ENCODE peak calls at places on chromosomes 13 and 19, in six cellular contexts. One of them, this sample, is unnamed.

GRCh38 chr19:13017306-13018036 is 22.2 kb downstream of the NFIX start:
- ATAC-seq in gastrocnemius medialis: no peak
- ATAC-seq in upper lobe of left lung: no peak
- ATAC-seq in left lung: no peak
- ATAC-seq in body of pancreas: no peak
- ATAC-seq in right cardiac atrium: no peak
- ATAC-seq in this sample: no peak

GRCh38 chr19:40223135-40223822 is 3.2 kb downstream of the CCNP start:
- ATAC-seq in gastrocnemius medialis: no peak
- ATAC-seq in left lung: no peak
- ATAC-seq in right cardiac atrium: no peak
- ATAC-seq in body of pancreas: no peak
- ATAC-seq in upper lobe of left lung: no peak
- ATAC-seq in this sample: no peak

GRCh38 chr13:20573186-20573585 is 6.2 kb downstream of the IFT88 start:
- ATAC-seq in left lung: no peak
- ATAC-seq in body of pancreas: no peak
- ATAC-seq in upper lobe of left lung: no peak
- ATAC-seq in right cardiac atrium: no peak
- ATAC-seq in gastrocnemius medialis: no peak
- ATAC-seq in this sample: no peak

GRCh38 chr13:71254384-71254783 is 612.6 kb downstream of the DACH1 start:
- ATAC-seq in upper lobe of left lung: no peak
- ATAC-seq in right cardiac atrium: no peak
- ATAC-seq in left lung: no peak
- ATAC-seq in gastrocnemius medialis: no peak
- ATAC-seq in body of pancreas: no peak
- ATAC-seq in this sample: no peak

GRCh38 chr13:26601669-26602068 is 44.2 kb downstream of the WASF3 start:
- ATAC-seq in body of pancreas: no peak
- ATAC-seq in gastrocnemius medialis: no peak
- ATAC-seq in right cardiac atrium: no peak
- ATAC-seq in left lung: no peak
- ATAC-seq in upper lobe of left lung: no peak
- ATAC-seq in this sample: no peak

GRCh38 chr19:5308471-5309437 is 31.9 kb downstream of the PTPRS start:
- ATAC-seq in left lung: peak; percentile 77
- ATAC-seq in body of pancreas: peak; percentile 91
- ATAC-seq in upper lobe of left lung: peak; percentile 78
- ATAC-seq in right cardiac atrium: peak; percentile 92
- ATAC-seq in gastrocnemius medialis: no peak
- ATAC-seq in this sample: peak; percentile 92

GRCh38 chr13:32443111-32443510 is 15.2 kb upstream of the N4BP2L1 start:
- ATAC-seq in gastrocnemius medialis: no peak
- ATAC-seq in body of pancreas: no peak
- ATAC-seq in left lung: peak; percentile 53
- ATAC-seq in upper lobe of left lung: no peak
- ATAC-seq in right cardiac atrium: no peak
- ATAC-seq in this sample: no peak

GRCh38 chr19:48315712-48316111 is 9.6 kb upstream of the EMP3 start:
- ATAC-seq in left lung: no peak
- ATAC-seq in body of pancreas: no peak
- ATAC-seq in right cardiac atrium: no peak
- ATAC-seq in gastrocnemius medialis: no peak
- ATAC-seq in upper lobe of left lung: no peak
- ATAC-seq in this sample: no peak

GRCh38 chr13:22193070-22193469 is 522.2 kb downstream of the FGF9 start:
- ATAC-seq in right cardiac atrium: no peak
- ATAC-seq in upper lobe of left lung: no peak
- ATAC-seq in left lung: no peak
- ATAC-seq in body of pancreas: no peak
- ATAC-seq in gastrocnemius medialis: no peak
- ATAC-seq in this sample: no peak

GRCh38 chr13:77868717-77869116 is 49.9 kb downstream of the EDNRB start:
- ATAC-seq in left lung: peak; percentile 12
- ATAC-seq in body of pancreas: no peak
- ATAC-seq in right cardiac atrium: no peak
- ATAC-seq in upper lobe of left lung: no peak
- ATAC-seq in gastrocnemius medialis: no peak
- ATAC-seq in this sample: no peak

GRCh38 chr13:27383104-27383921 is 41.1 kb upstream of the GTF3A start:
- ATAC-seq in body of pancreas: peak; percentile 28
- ATAC-seq in gastrocnemius medialis: no peak
- ATAC-seq in left lung: no peak
- ATAC-seq in right cardiac atrium: no peak
- ATAC-seq in upper lobe of left lung: no peak
- ATAC-seq in this sample: no peak

GRCh38 chr19:10858204-10858828 is 10.1 kb downstream of the C19orf38 start:
- ATAC-seq in body of pancreas: no peak
- ATAC-seq in left lung: no peak
- ATAC-seq in gastrocnemius medialis: no peak
- ATAC-seq in right cardiac atrium: no peak
- ATAC-seq in upper lobe of left lung: no peak
- ATAC-seq in this sample: no peak

GRCh38 chr13:106372199-106373160 is 163.0 kb downstream of the EFNB2 start:
- ATAC-seq in right cardiac atrium: no peak
- ATAC-seq in left lung: peak; percentile 71
- ATAC-seq in body of pancreas: no peak
- ATAC-seq in upper lobe of left lung: no peak
- ATAC-seq in gastrocnemius medialis: no peak
- ATAC-seq in this sample: no peak

GRCh38 chr19:44602071-44602470 is 11.3 kb upstream of the IGSF23 start:
- ATAC-seq in upper lobe of left lung: no peak
- ATAC-seq in gastrocnemius medialis: no peak
- ATAC-seq in right cardiac atrium: no peak
- ATAC-seq in body of pancreas: peak; percentile 69
- ATAC-seq in left lung: peak; percentile 55
- ATAC-seq in this sample: no peak

GRCh38 chr13:60397693-60398437 is 845 bp downstream of the TDRD3 start:
- ATAC-seq in left lung: peak; percentile 5
- ATAC-seq in upper lobe of left lung: peak; percentile 52
- ATAC-seq in right cardiac atrium: peak; percentile 37
- ATAC-seq in body of pancreas: peak; percentile 25
- ATAC-seq in gastrocnemius medialis: peak; percentile 36
- ATAC-seq in this sample: peak; percentile 32

GRCh38 chr19:15584095-15584494 is 30.9 kb upstream of the CYP4F8 start:
- ATAC-seq in upper lobe of left lung: no peak
- ATAC-seq in body of pancreas: no peak
- ATAC-seq in left lung: no peak
- ATAC-seq in gastrocnemius medialis: no peak
- ATAC-seq in right cardiac atrium: peak; percentile 16
- ATAC-seq in this sample: no peak

GRCh38 chr13:111390522-111391270 is 70.3 kb downstream of the TEX29 start:
- ATAC-seq in body of pancreas: no peak
- ATAC-seq in right cardiac atrium: peak; percentile 50
- ATAC-seq in left lung: no peak
- ATAC-seq in gastrocnemius medialis: no peak
- ATAC-seq in upper lobe of left lung: no peak
- ATAC-seq in this sample: no peak

GRCh38 chr13:112210401-112210800 is 143.5 kb downstream of the SOX1 start:
- ATAC-seq in right cardiac atrium: no peak
- ATAC-seq in upper lobe of left lung: no peak
- ATAC-seq in gastrocnemius medialis: no peak
- ATAC-seq in body of pancreas: no peak
- ATAC-seq in left lung: no peak
- ATAC-seq in this sample: no peak

GRCh38 chr13:101942038-101942437 is 459.8 kb downstream of the FGF14 start:
- ATAC-seq in body of pancreas: peak; percentile 63
- ATAC-seq in gastrocnemius medialis: peak; percentile 56
- ATAC-seq in left lung: peak; percentile 84
- ATAC-seq in upper lobe of left lung: peak; percentile 87
- ATAC-seq in right cardiac atrium: peak; percentile 90
- ATAC-seq in this sample: peak; percentile 61

GRCh38 chr13:45215392-45216077 is 14.7 kb upstream of the KCTD4 start:
- ATAC-seq in upper lobe of left lung: no peak
- ATAC-seq in left lung: no peak
- ATAC-seq in gastrocnemius medialis: peak; percentile 30
- ATAC-seq in right cardiac atrium: no peak
- ATAC-seq in body of pancreas: no peak
- ATAC-seq in this sample: no peak

GRCh38 chr19:6730153-6730804 is 7.1 kb downstream of the GPR108 start:
- ATAC-seq in upper lobe of left lung: peak; percentile 87
- ATAC-seq in left lung: peak; percentile 94
- ATAC-seq in right cardiac atrium: peak; percentile 74
- ATAC-seq in body of pancreas: peak; percentile 73
- ATAC-seq in gastrocnemius medialis: no peak
- ATAC-seq in this sample: peak; percentile 65

GRCh38 chr19:5131031-5131865 is 162.3 kb downstream of the KDM4B start:
- ATAC-seq in left lung: no peak
- ATAC-seq in gastrocnemius medialis: no peak
- ATAC-seq in upper lobe of left lung: no peak
- ATAC-seq in body of pancreas: no peak
- ATAC-seq in right cardiac atrium: no peak
- ATAC-seq in this sample: no peak

GRCh38 chr13:112110479-112110878 is 43.5 kb downstream of the SOX1 start:
- ATAC-seq in body of pancreas: no peak
- ATAC-seq in upper lobe of left lung: no peak
- ATAC-seq in gastrocnemius medialis: no peak
- ATAC-seq in left lung: no peak
- ATAC-seq in right cardiac atrium: no peak
- ATAC-seq in this sample: no peak

GRCh38 chr13:73341748-73342147 is 282.9 kb downstream of the KLF5 start:
- ATAC-seq in body of pancreas: no peak
- ATAC-seq in upper lobe of left lung: no peak
- ATAC-seq in gastrocnemius medialis: no peak
- ATAC-seq in left lung: no peak
- ATAC-seq in right cardiac atrium: no peak
- ATAC-seq in this sample: no peak

GRCh38 chr13:30034448-30034795 is 184.0 kb upstream of the UBL3 start:
- ATAC-seq in upper lobe of left lung: peak; percentile 51
- ATAC-seq in gastrocnemius medialis: peak; percentile 60
- ATAC-seq in left lung: no peak
- ATAC-seq in body of pancreas: no peak
- ATAC-seq in right cardiac atrium: no peak
- ATAC-seq in this sample: peak; percentile 83
- H3K27ac ChIP-seq in upper lobe of left lung: no peak overlapping the region
- H3K27ac ChIP-seq in gastrocnemius medialis: no peak overlapping the region
- H3K27ac ChIP-seq in left lung: no peak overlapping the region
- H3K27ac ChIP-seq in body of pancreas: no peak overlapping the region
- H3K27ac ChIP-seq in right cardiac atrium: no peak overlapping the region
- H3K27ac ChIP-seq in this sample: no peak overlapping the region

GRCh38 chr13:97648171-97648880 is 214.4 kb downstream of the RAP2A start:
- ATAC-seq in right cardiac atrium: no peak
- ATAC-seq in upper lobe of left lung: no peak
- ATAC-seq in gastrocnemius medialis: no peak
- ATAC-seq in left lung: no peak
- ATAC-seq in body of pancreas: no peak
- ATAC-seq in this sample: no peak
- H3K27ac ChIP-seq in right cardiac atrium: no peak overlapping the region
- H3K27ac ChIP-seq in upper lobe of left lung: no peak overlapping the region
- H3K27ac ChIP-seq in gastrocnemius medialis: no peak overlapping the region
- H3K27ac ChIP-seq in left lung: no peak overlapping the region
- H3K27ac ChIP-seq in body of pancreas: no peak overlapping the region
- H3K27ac ChIP-seq in this sample: no peak overlapping the region

DNA sequence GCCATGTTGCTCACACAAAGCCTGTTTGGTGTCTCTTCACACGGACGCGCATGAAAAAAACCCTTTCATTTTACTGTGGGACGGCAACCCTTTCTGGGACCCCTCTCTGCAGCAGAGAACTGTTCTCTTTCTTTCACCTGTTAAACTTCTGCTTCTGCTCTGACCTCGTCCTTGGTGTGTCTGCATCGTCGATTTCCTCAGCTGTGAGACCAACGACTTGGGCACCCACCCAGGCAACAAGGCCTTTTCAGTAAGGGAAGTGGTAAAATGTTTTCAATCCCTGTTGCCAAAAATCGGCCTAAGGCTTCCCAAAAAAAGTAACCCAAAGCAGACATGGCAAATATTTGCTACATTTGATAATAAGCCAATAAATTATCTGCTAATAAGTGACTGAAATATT is 515.3 kb downstream of the IRS2 start:
- ATAC-seq in right cardiac atrium: no peak
- ATAC-seq in gastrocnemius medialis: no peak
- ATAC-seq in left lung: no peak
- ATAC-seq in body of pancreas: no peak
- ATAC-seq in upper lobe of left lung: no peak
- ATAC-seq in this sample: no peak
- H3K27ac ChIP-seq in right cardiac atrium: no peak overlapping the region
- H3K27ac ChIP-seq in gastrocnemius medialis: no peak overlapping the region
- H3K27ac ChIP-seq in left lung: no peak overlapping the region
- H3K27ac ChIP-seq in body of pancreas: no peak overlapping the region
- H3K27ac ChIP-seq in upper lobe of left lung: no peak overlapping the region
- H3K27ac ChIP-seq in this sample: no peak overlapping the region

GRCh38 chr19:7987084-7987768 is 18.2 kb downstream of the ELAVL1 start:
- ATAC-seq in body of pancreas: no peak
- ATAC-seq in gastrocnemius medialis: no peak
- ATAC-seq in upper lobe of left lung: no peak
- ATAC-seq in right cardiac atrium: no peak
- ATAC-seq in left lung: peak; percentile 4
- ATAC-seq in this sample: no peak

GRCh38 chr19:7992575-7992974 is 12.9 kb downstream of the ELAVL1 start:
- ATAC-seq in right cardiac atrium: no peak
- ATAC-seq in gastrocnemius medialis: no peak
- ATAC-seq in left lung: no peak
- ATAC-seq in body of pancreas: no peak
- ATAC-seq in upper lobe of left lung: no peak
- ATAC-seq in this sample: no peak

GRCh38 chr19:7988307-7988706 is 17.1 kb downstream of the ELAVL1 start:
- ATAC-seq in gastrocnemius medialis: no peak
- ATAC-seq in left lung: peak; percentile 37
- ATAC-seq in upper lobe of left lung: no peak
- ATAC-seq in right cardiac atrium: no peak
- ATAC-seq in body of pancreas: no peak
- ATAC-seq in this sample: no peak

GRCh38 chr19:7986321-7987083 is 18.9 kb downstream of the ELAVL1 start:
- ATAC-seq in right cardiac atrium: no peak
- ATAC-seq in body of pancreas: peak; percentile 35
- ATAC-seq in left lung: peak; percentile 32
- ATAC-seq in gastrocnemius medialis: peak; percentile 78
- ATAC-seq in upper lobe of left lung: no peak
- ATAC-seq in this sample: no peak

GRCh38 chr19:7989071-7989575 is 16.3 kb downstream of the ELAVL1 start:
- ATAC-seq in left lung: peak; percentile 80
- ATAC-seq in upper lobe of left lung: no peak
- ATAC-seq in gastrocnemius medialis: no peak
- ATAC-seq in body of pancreas: no peak
- ATAC-seq in right cardiac atrium: no peak
- ATAC-seq in this sample: no peak
- H3K27ac ChIP-seq in left lung: peak overlapping the region; percentile 69
- H3K27ac ChIP-seq in upper lobe of left lung: peak overlapping the region; percentile 79
- H3K27ac ChIP-seq in gastrocnemius medialis: no peak overlapping the region
- H3K27ac ChIP-seq in body of pancreas: peak overlapping the region; percentile 9
- H3K27ac ChIP-seq in right cardiac atrium: no peak overlapping the region
- H3K27ac ChIP-seq in this sample: no peak overlapping the region

DNA sequence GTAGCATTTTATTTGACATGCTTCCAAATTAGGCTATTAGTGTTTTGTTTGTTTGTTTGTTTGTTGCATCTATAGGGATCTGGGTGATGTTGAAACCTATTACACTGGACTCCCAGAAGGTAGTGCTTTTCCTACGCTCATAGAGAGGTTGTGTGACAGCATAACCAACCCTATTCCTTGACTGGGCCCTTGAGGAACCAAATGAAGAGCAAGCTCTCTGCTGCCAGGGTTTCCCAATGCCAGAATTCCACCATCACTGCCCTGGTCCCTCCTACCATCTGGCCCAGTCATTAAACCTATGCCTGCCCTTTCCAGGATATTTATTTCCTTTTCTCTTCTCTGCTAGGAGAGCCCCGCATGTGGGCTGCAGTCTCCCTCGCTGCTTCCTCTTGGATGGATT is 210.6 kb downstream of the IRS2 start:
- ATAC-seq in left lung: no peak
- ATAC-seq in gastrocnemius medialis: no peak
- ATAC-seq in body of pancreas: no peak
- ATAC-seq in upper lobe of left lung: no peak
- ATAC-seq in right cardiac atrium: no peak
- ATAC-seq in this sample: no peak
- H3K27ac ChIP-seq in left lung: no peak overlapping the region
- H3K27ac ChIP-seq in gastrocnemius medialis: no peak overlapping the region
- H3K27ac ChIP-seq in body of pancreas: no peak overlapping the region
- H3K27ac ChIP-seq in upper lobe of left lung: no peak overlapping the region
- H3K27ac ChIP-seq in right cardiac atrium: no peak overlapping the region
- H3K27ac ChIP-seq in this sample: no peak overlapping the region

This sample was measured in gastroesophageal sphincter.